ENCODE peak calls at places on chromosomes 7 and 10, in seven cellular contexts. F is uterus, Y is tibial nerve, O is endodermal cell, Z is dorsolateral prefrontal cortex, B is GM12878, L is adipocyte. R is an unnamed sample.
A peak's percentile ranks its signal among the peaks of the same experiment; 100 is the strongest.

GRCh38 chr10:102773986-102774385 is 30.2 kb downstream of the WBP1L start:
- DNase-seq in L (no peak), F (no peak), O (no peak), Z (no peak), B (no peak), Y (no peak), R (no peak)

GRCh38 chr10:680146-680545 is 9.3 kb downstream of the DIP2C start:
- DNase-seq in O (no peak), F (no peak), Y (no peak), Z (peak; percentile 43), B (no peak), L (no peak), R (no peak)

GRCh38 chr7:81990395-81990794 is 220.5 kb upstream of the HGF start:
- DNase-seq in F (no peak), Y (no peak), O (no peak), Z (no peak), L (peak; percentile 9), B (no peak), R (no peak)

GRCh38 chr7:8015095-8015745 is 46.6 kb downstream of the GLCCI1 start:
- DNase-seq in Z (no peak), L (no peak), Y (no peak), O (no peak), F (no peak), B (no peak), R (no peak)

GRCh38 chr7:29598607-29599006 is 35.0 kb downstream of the PRR15 start:
- DNase-seq in F (no peak), O (no peak), Y (no peak), B (no peak), Z (no peak), L (no peak), R (peak; percentile 26)

GRCh38 chr7:121329460-121330052 is 756 bp downstream of the WNT16 start:
- DNase-seq in F (no peak), Y (no peak), B (no peak), O (peak; percentile 87), L (peak; percentile 33), Z (no peak), R (no peak)

GRCh38 chr10:132647424-132647823 is 109.8 kb downstream of the INPP5A start:
- DNase-seq in Z (no peak), O (no peak), L (no peak), F (no peak), Y (no peak), B (no peak), R (no peak)

GRCh38 chr10:133357293-133358151 is at the start of gene FUOM:
- DNase-seq in F (peak; percentile 40), Y (no peak), O (peak; percentile 95), Z (no peak), L (peak; percentile 71), B (no peak), R (peak; percentile 37)

GRCh38 chr7:14859267-14859666 is 43.3 kb downstream of the DGKB start:
- DNase-seq in L (no peak), B (no peak), Z (no peak), O (no peak), Y (no peak), F (no peak), R (peak; percentile 38)

GRCh38 chr7:150406565-150407421 is 27.7 kb downstream of the ZNF775 start:
- DNase-seq in B (peak; percentile 86), Y (no peak), F (no peak), L (peak; percentile 27), Z (no peak), O (no peak), R (no peak)

GRCh38 chr10:25501912-25502311 is 327.1 kb downstream of the GPR158 start:
- DNase-seq in L (no peak), O (no peak), Y (no peak), Z (no peak), B (no peak), F (no peak), R (no peak)

GRCh38 chr7:14676896-14677295 is 225.7 kb downstream of the DGKB start:
- DNase-seq in F (no peak), Z (no peak), Y (no peak), B (no peak), L (no peak), O (no peak), R (no peak)

GRCh38 chr10:11201911-11202310 is 184.2 kb downstream of the CELF2 start:
- DNase-seq in Y (no peak), O (no peak), B (no peak), Z (no peak), L (no peak), F (no peak), R (no peak)

GRCh38 chr10:97810476-97810875 is 38.7 kb upstream of the SFRP5 start:
- DNase-seq in F (no peak), Y (no peak), L (no peak), O (no peak), B (no peak), Z (no peak), R (peak; percentile 51)

GRCh38 chr7:87625101-87625500 is 3.1 kb upstream of the RUNDC3B start:
- DNase-seq in F (no peak), L (no peak), O (no peak), Y (no peak), B (no peak), Z (no peak), R (no peak)

GRCh38 chr7:47435889-47436312 is 146.0 kb downstream of the TNS3 start:
- DNase-seq in F (peak; percentile 82), Y (peak; percentile 69), B (no peak), Z (peak; percentile 62), O (peak; percentile 87), L (peak; percentile 86), R (peak; percentile 67)

GRCh38 chr10:49606981-49607535 is 3.1 kb upstream of the SLC18A3 start:
- DNase-seq in B (no peak), F (no peak), O (peak; percentile 97), Y (no peak), Z (peak; percentile 53), L (peak; percentile 79), R (peak; percentile 92)

GRCh38 chr10:129933456-129934092 is 30.5 kb downstream of the EBF3 start:
- DNase-seq in Z (peak; percentile 20), B (no peak), O (no peak), Y (no peak), F (no peak), L (no peak), R (no peak)

GRCh38 chr10:112839928-112840654 is 110.0 kb upstream of the TCF7L2 start:
- DNase-seq in O (no peak), F (no peak), B (no peak), L (no peak), Z (no peak), Y (no peak), R (no peak)

GRCh38 chr10:34768261-34768971 is 46.7 kb downstream of the PARD3 start:
- DNase-seq in B (no peak), F (no peak), O (peak; percentile 70), L (peak; percentile 70), Z (no peak), Y (peak; percentile 40), R (peak; percentile 99)

GRCh38 chr10:70311698-70312097 is 27.9 kb upstream of the NPFFR1 start:
- DNase-seq in F (no peak), L (no peak), O (no peak), Z (no peak), Y (no peak), B (no peak), R (no peak)

GRCh38 chr7:149154021-149154420 is 6.8 kb downstream of the ZNF398 start:
- DNase-seq in B (no peak), Y (no peak), Z (no peak), L (no peak), F (no peak), O (no peak), R (no peak)

GRCh38 chr7:157955383-157955999 is 618.7 kb downstream of the DNAJB6 start:
- DNase-seq in B (no peak), Y (no peak), F (no peak), L (no peak), O (peak; percentile 53), Z (no peak), R (peak; percentile 12)

GRCh38 chr10:120368927-120369326 is 88.1 kb upstream of the PLPP4 start:
- DNase-seq in F (no peak), Y (no peak), Z (no peak), B (no peak), L (no peak), O (no peak), R (no peak)

GRCh38 chr7:117582219-117582704 is 102.4 kb downstream of the CFTR start:
- DNase-seq in F (no peak), L (peak; percentile 97), B (no peak), Z (no peak), Y (peak; percentile 20), O (peak; percentile 77), R (peak; percentile 95)

GRCh38 chr10:88273567-88273966 is 309.6 kb downstream of the RNLS start:
- DNase-seq in Z (no peak), Y (no peak), B (no peak), O (no peak), L (no peak), F (no peak), R (no peak)

GRCh38 chr10:88270871-88271713 is 312.0 kb downstream of the RNLS start:
- DNase-seq in Y (no peak), Z (no peak), O (no peak), F (no peak), L (peak; percentile 74), B (peak; percentile 97), R (no peak)

GRCh38 chr10:88270061-88270808 is 312.9 kb downstream of the RNLS start:
- DNase-seq in L (no peak), Y (no peak), O (no peak), F (no peak), B (no peak), Z (no peak), R (no peak)

GRCh38 chr10:88272186-88272585 is 310.9 kb downstream of the RNLS start:
- DNase-seq in B (no peak), Z (no peak), L (peak; percentile 15), Y (no peak), F (no peak), O (no peak), R (no peak)

GRCh38 chr10:88271736-88272135 is 311.4 kb downstream of the RNLS start:
- DNase-seq in L (peak; percentile 54), O (no peak), F (no peak), Y (no peak), B (no peak), Z (no peak), R (no peak)
- H3K4me3 ChIP-seq in L (no peak overlapping the region), O (no peak overlapping the region), F (no peak overlapping the region), Y (no peak overlapping the region), B (peak overlapping the region; percentile 64), Z (no peak overlapping the region), R (no peak overlapping the region)

DNA sequence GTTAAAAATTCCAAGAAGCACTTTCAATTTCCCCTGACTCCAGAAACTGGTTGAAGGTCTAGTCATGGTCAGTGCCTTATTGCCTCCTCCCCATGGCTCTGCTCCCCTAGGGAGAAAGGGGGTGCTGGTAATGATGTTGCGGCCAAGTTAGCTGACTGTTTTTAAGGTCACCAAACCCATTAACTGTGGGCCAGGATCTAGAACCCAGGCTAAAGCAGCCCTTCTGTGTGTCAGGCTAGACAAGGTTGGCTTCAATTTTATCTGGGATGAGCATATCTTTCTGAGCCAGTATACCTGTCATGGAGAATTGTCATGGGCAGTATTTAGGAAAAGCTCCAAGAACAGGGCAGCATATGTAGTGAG is 11.2 kb upstream of the HOXA13 start:
- DNase-seq in O (no peak), F (no peak), B (no peak), L (no peak), Z (no peak), Y (no peak), R (no peak)
- H3K27me3 ChIP-seq in O (peaks cover 100% of the 10 kb centered on the region), F (peaks cover 27% of the 10 kb centered on the region), B (peaks cover 24% of the 10 kb centered on the region), L (peaks cover 71% of the 10 kb centered on the region), Z (peaks cover 89% of the 10 kb centered on the region), Y (no peaks in the 10 kb centered on the region), R (no peaks in the 10 kb centered on the region)

GRCh38 chr7:127254163-127254684 is 1.5 kb upstream of the GRM8 start:
- DNase-seq in O (no peak), Y (no peak), L (no peak), F (no peak), B (no peak), Z (no peak), R (no peak)
- H3K4me3 ChIP-seq in O (no peak overlapping the region), Y (peak overlapping the region; percentile 78), L (peak overlapping the region; percentile 88), F (no peak overlapping the region), B (no peak overlapping the region), Z (peak overlapping the region; percentile 77), R (peak overlapping the region; percentile 79)

GRCh38 chr10:22343761-22344160 is 1.5 kb upstream of the SPAG6 start:
- DNase-seq in Z (no peak), B (no peak), L (no peak), O (no peak), Y (no peak), F (no peak), R (no peak)
- H3K27me3 ChIP-seq in Z (peaks cover 41% of the 10 kb centered on the region), B (peaks cover 16% of the 10 kb centered on the region), L (peaks cover 72% of the 10 kb centered on the region), O (peaks cover 95% of the 10 kb centered on the region), Y (peaks cover 17% of the 10 kb centered on the region), F (peaks cover 68% of the 10 kb centered on the region), R (no peaks in the 10 kb centered on the region)